ENCODE peak calls at places on chromosomes 6 and 20, in four cellular contexts. One of them, this sample, is unnamed.

GRCh38 chr6:28207244-28208179 is 17.6 kb upstream of the ZSCAN9 start:
- DNase-seq in sigmoid colon: no peak
- DNase-seq in naive thymus-derived CD4-positive, alpha-beta T cell: no peak
- DNase-seq in skeletal muscle cell: no peak
- DNase-seq in this sample: no peak

GRCh38 chr20:9514461-9515210 is at the start of gene LAMP5:
- DNase-seq in naive thymus-derived CD4-positive, alpha-beta T cell: no peak
- DNase-seq in skeletal muscle cell: no peak
- DNase-seq in sigmoid colon: no peak
- DNase-seq in this sample: no peak

GRCh38 chr20:9974324-9974723 is 60.5 kb upstream of the ANKEF1 start:
- DNase-seq in naive thymus-derived CD4-positive, alpha-beta T cell: no peak
- DNase-seq in sigmoid colon: no peak
- DNase-seq in skeletal muscle cell: no peak
- DNase-seq in this sample: no peak

GRCh38 chr20:57461726-57462125 is 63.2 kb downstream of the CTCFL start:
- DNase-seq in naive thymus-derived CD4-positive, alpha-beta T cell: no peak
- DNase-seq in skeletal muscle cell: no peak
- DNase-seq in sigmoid colon: no peak
- DNase-seq in this sample: no peak

GRCh38 chr6:25014806-25015560 is 79.2 kb upstream of the RIPOR2 start:
- DNase-seq in skeletal muscle cell: peak; percentile 53
- DNase-seq in naive thymus-derived CD4-positive, alpha-beta T cell: peak; percentile 92
- DNase-seq in sigmoid colon: peak; percentile 78
- DNase-seq in this sample: no peak

GRCh38 chr6:160221423-160221822 is 37.2 kb downstream of the SLC22A2 start:
- DNase-seq in skeletal muscle cell: no peak
- DNase-seq in sigmoid colon: no peak
- DNase-seq in naive thymus-derived CD4-positive, alpha-beta T cell: no peak
- DNase-seq in this sample: peak; percentile 27

GRCh38 chr6:139588734-139589418 is 214.4 kb upstream of the CITED2 start:
- DNase-seq in skeletal muscle cell: peak; percentile 83
- DNase-seq in naive thymus-derived CD4-positive, alpha-beta T cell: no peak
- DNase-seq in sigmoid colon: no peak
- DNase-seq in this sample: no peak

GRCh38 chr6:158312672-158313397 is 570 bp downstream of the TULP4 start:
- DNase-seq in sigmoid colon: no peak
- DNase-seq in naive thymus-derived CD4-positive, alpha-beta T cell: no peak
- DNase-seq in skeletal muscle cell: no peak
- DNase-seq in this sample: no peak

GRCh38 chr6:142331601-142332000 is 29.8 kb downstream of the ADGRG6 start:
- DNase-seq in naive thymus-derived CD4-positive, alpha-beta T cell: no peak
- DNase-seq in sigmoid colon: no peak
- DNase-seq in skeletal muscle cell: no peak
- DNase-seq in this sample: no peak

GRCh38 chr6:163965426-163966348 is 551.2 kb downstream of the QKI start:
- DNase-seq in naive thymus-derived CD4-positive, alpha-beta T cell: no peak
- DNase-seq in sigmoid colon: no peak
- DNase-seq in skeletal muscle cell: no peak
- DNase-seq in this sample: no peak

GRCh38 chr6:144588674-144589325 is 303.7 kb downstream of the UTRN start:
- DNase-seq in skeletal muscle cell: no peak
- DNase-seq in sigmoid colon: no peak
- DNase-seq in naive thymus-derived CD4-positive, alpha-beta T cell: no peak
- DNase-seq in this sample: no peak

GRCh38 chr6:144657691-144658090 is 372.6 kb downstream of the UTRN start:
- DNase-seq in naive thymus-derived CD4-positive, alpha-beta T cell: no peak
- DNase-seq in skeletal muscle cell: no peak
- DNase-seq in sigmoid colon: no peak
- DNase-seq in this sample: no peak

GRCh38 chr6:16805190-16805860 is 44.1 kb upstream of the ATXN1 start:
- DNase-seq in sigmoid colon: no peak
- DNase-seq in naive thymus-derived CD4-positive, alpha-beta T cell: no peak
- DNase-seq in skeletal muscle cell: no peak
- DNase-seq in this sample: no peak
- H3K4me3 ChIP-seq in sigmoid colon: no peak overlapping the region
- H3K4me3 ChIP-seq in naive thymus-derived CD4-positive, alpha-beta T cell: no peak overlapping the region
- H3K4me3 ChIP-seq in skeletal muscle cell: no peak overlapping the region
- H3K4me3 ChIP-seq in this sample: no peak overlapping the region

GRCh38 chr6:154909821-154910220 is 85.3 kb upstream of the TIAM2 start:
- DNase-seq in naive thymus-derived CD4-positive, alpha-beta T cell: no peak
- DNase-seq in skeletal muscle cell: peak; percentile 72
- DNase-seq in sigmoid colon: no peak
- DNase-seq in this sample: no peak
- H3K4me3 ChIP-seq in naive thymus-derived CD4-positive, alpha-beta T cell: no peak overlapping the region
- H3K4me3 ChIP-seq in skeletal muscle cell: no peak overlapping the region
- H3K4me3 ChIP-seq in sigmoid colon: no peak overlapping the region
- H3K4me3 ChIP-seq in this sample: no peak overlapping the region

GRCh38 chr6:4459981-4460380 is 316.2 kb upstream of the CDYL start:
- DNase-seq in skeletal muscle cell: peak; percentile 27
- DNase-seq in naive thymus-derived CD4-positive, alpha-beta T cell: no peak
- DNase-seq in sigmoid colon: no peak
- DNase-seq in this sample: no peak

GRCh38 chr6:4466260-4466659 is 309.9 kb upstream of the CDYL start:
- DNase-seq in skeletal muscle cell: no peak
- DNase-seq in sigmoid colon: no peak
- DNase-seq in naive thymus-derived CD4-positive, alpha-beta T cell: no peak
- DNase-seq in this sample: no peak

GRCh38 chr6:4459032-4459431 is 317.2 kb upstream of the CDYL start:
- DNase-seq in naive thymus-derived CD4-positive, alpha-beta T cell: no peak
- DNase-seq in skeletal muscle cell: peak; percentile 67
- DNase-seq in sigmoid colon: no peak
- DNase-seq in this sample: no peak

GRCh38 chr6:4464638-4465037 is 311.6 kb upstream of the CDYL start:
- DNase-seq in naive thymus-derived CD4-positive, alpha-beta T cell: no peak
- DNase-seq in skeletal muscle cell: no peak
- DNase-seq in sigmoid colon: no peak
- DNase-seq in this sample: no peak

GRCh38 chr6:4460595-4461475 is 315.4 kb upstream of the CDYL start:
- DNase-seq in naive thymus-derived CD4-positive, alpha-beta T cell: no peak
- DNase-seq in sigmoid colon: peak; percentile 96
- DNase-seq in skeletal muscle cell: peak; percentile 74
- DNase-seq in this sample: no peak
- H3K4me3 ChIP-seq in naive thymus-derived CD4-positive, alpha-beta T cell: no peak overlapping the region
- H3K4me3 ChIP-seq in sigmoid colon: no peak overlapping the region
- H3K4me3 ChIP-seq in skeletal muscle cell: no peak overlapping the region
- H3K4me3 ChIP-seq in this sample: no peak overlapping the region

GRCh38 chr20:41046716-41047115 is 18.1 kb downstream of the TOP1 start:
- DNase-seq in skeletal muscle cell: no peak
- DNase-seq in sigmoid colon: no peak
- DNase-seq in naive thymus-derived CD4-positive, alpha-beta T cell: no peak
- DNase-seq in this sample: no peak

GRCh38 chr20:41049451-41049850 is 20.8 kb downstream of the TOP1 start:
- DNase-seq in naive thymus-derived CD4-positive, alpha-beta T cell: no peak
- DNase-seq in sigmoid colon: no peak
- DNase-seq in skeletal muscle cell: no peak
- DNase-seq in this sample: no peak

GRCh38 chr20:41047279-41047974 is 18.8 kb downstream of the TOP1 start:
- DNase-seq in skeletal muscle cell: no peak
- DNase-seq in naive thymus-derived CD4-positive, alpha-beta T cell: no peak
- DNase-seq in sigmoid colon: no peak
- DNase-seq in this sample: no peak

GRCh38 chr20:41048475-41049242 is 20.0 kb downstream of the TOP1 start:
- DNase-seq in sigmoid colon: no peak
- DNase-seq in skeletal muscle cell: no peak
- DNase-seq in naive thymus-derived CD4-positive, alpha-beta T cell: peak; percentile 74
- DNase-seq in this sample: peak; percentile 78

DNA sequence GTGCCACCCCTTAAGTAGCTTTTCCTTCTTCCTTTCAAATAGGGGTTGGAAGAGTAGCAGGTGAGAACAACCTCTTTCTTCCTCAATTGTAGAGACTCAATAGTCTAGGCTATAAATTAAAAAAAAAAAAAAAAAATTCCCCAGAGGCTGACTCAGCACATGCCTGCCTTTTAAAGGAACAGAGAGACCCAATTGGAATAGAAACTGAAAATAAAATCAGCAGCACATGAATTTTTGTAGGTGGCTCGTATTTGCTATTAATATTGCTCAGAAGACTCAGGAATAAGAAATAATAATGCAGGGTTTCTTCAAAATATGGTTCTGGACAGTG is 19.3 kb downstream of the TOP1 start:
- DNase-seq in skeletal muscle cell: no peak
- DNase-seq in sigmoid colon: no peak
- DNase-seq in naive thymus-derived CD4-positive, alpha-beta T cell: peak; percentile 40
- DNase-seq in this sample: no peak
- H3K4me3 ChIP-seq in skeletal muscle cell: no peak overlapping the region
- H3K4me3 ChIP-seq in sigmoid colon: peak overlapping the region; percentile 20
- H3K4me3 ChIP-seq in naive thymus-derived CD4-positive, alpha-beta T cell: peak overlapping the region; percentile 46
- H3K4me3 ChIP-seq in this sample: no peak overlapping the region

GRCh38 chr6:110958332-110959192 is at the start of gene GTF3C6:
- DNase-seq in naive thymus-derived CD4-positive, alpha-beta T cell: peak; percentile 91
- DNase-seq in skeletal muscle cell: peak; percentile 77
- DNase-seq in sigmoid colon: peak; percentile 96
- DNase-seq in this sample: peak; percentile 90
- H3K4me3 ChIP-seq in naive thymus-derived CD4-positive, alpha-beta T cell: peak within 1 kb of the TSS; percentile 86
- H3K4me3 ChIP-seq in skeletal muscle cell: peak within 1 kb of the TSS; percentile 74
- H3K4me3 ChIP-seq in sigmoid colon: peak within 1 kb of the TSS; percentile 76
- H3K4me3 ChIP-seq in this sample: peak within 1 kb of the TSS; percentile 98

GRCh38 chr20:4173142-4173541 is 157.8 kb upstream of the RNF24 start:
- DNase-seq in skeletal muscle cell: no peak
- DNase-seq in sigmoid colon: no peak
- DNase-seq in naive thymus-derived CD4-positive, alpha-beta T cell: no peak
- DNase-seq in this sample: no peak

GRCh38 chr20:4170621-4171537 is 155.5 kb upstream of the RNF24 start:
- DNase-seq in naive thymus-derived CD4-positive, alpha-beta T cell: no peak
- DNase-seq in skeletal muscle cell: no peak
- DNase-seq in sigmoid colon: no peak
- DNase-seq in this sample: no peak

GRCh38 chr20:4174909-4175308 is 159.6 kb upstream of the RNF24 start:
- DNase-seq in skeletal muscle cell: no peak
- DNase-seq in naive thymus-derived CD4-positive, alpha-beta T cell: no peak
- DNase-seq in sigmoid colon: no peak
- DNase-seq in this sample: no peak

GRCh38 chr20:4169360-4170214 is 154.2 kb upstream of the RNF24 start:
- DNase-seq in naive thymus-derived CD4-positive, alpha-beta T cell: no peak
- DNase-seq in skeletal muscle cell: no peak
- DNase-seq in sigmoid colon: no peak
- DNase-seq in this sample: peak; percentile 23

DNA sequence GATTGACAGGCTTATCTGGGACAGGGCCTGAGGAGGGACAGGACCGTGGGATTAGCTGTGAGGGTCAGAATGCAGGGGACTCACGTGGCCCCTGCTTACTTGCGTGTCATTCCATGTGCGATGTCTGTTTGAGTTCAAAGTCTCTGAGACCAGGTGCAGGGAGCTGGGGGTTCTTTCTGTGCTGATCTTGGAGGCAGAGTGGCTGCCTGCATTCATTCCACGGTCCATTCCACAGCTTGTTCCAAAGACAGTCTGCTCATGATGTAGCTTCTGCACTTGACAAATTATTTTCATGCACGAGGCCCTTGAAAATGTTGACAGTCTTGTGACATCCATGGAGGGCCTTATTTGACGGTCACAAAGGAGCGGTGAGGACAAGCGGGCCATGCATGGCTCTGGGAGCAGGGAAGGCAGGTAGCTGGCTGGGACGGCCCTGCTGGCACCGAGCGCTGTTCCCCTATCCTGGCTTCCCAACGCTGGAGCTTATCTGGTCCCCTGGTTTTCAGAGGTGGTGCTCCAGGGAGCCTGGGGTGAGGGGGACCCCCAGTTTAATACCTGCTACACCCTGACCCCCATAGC is 156.3 kb upstream of the RNF24 start:
- DNase-seq in skeletal muscle cell: no peak
- DNase-seq in naive thymus-derived CD4-positive, alpha-beta T cell: no peak
- DNase-seq in sigmoid colon: no peak
- DNase-seq in this sample: no peak
- H3K4me3 ChIP-seq in skeletal muscle cell: peak overlapping the region; percentile 47
- H3K4me3 ChIP-seq in naive thymus-derived CD4-positive, alpha-beta T cell: peak overlapping the region; percentile 79
- H3K4me3 ChIP-seq in sigmoid colon: peak overlapping the region; percentile 55
- H3K4me3 ChIP-seq in this sample: peak overlapping the region; percentile 59

GRCh38 chr6:148414836-148415235 is 72.2 kb downstream of the SASH1 start:
- DNase-seq in skeletal muscle cell: peak; percentile 40
- DNase-seq in naive thymus-derived CD4-positive, alpha-beta T cell: no peak
- DNase-seq in sigmoid colon: no peak
- DNase-seq in this sample: no peak
- H3K4me3 ChIP-seq in skeletal muscle cell: no peak overlapping the region
- H3K4me3 ChIP-seq in naive thymus-derived CD4-positive, alpha-beta T cell: no peak overlapping the region
- H3K4me3 ChIP-seq in sigmoid colon: no peak overlapping the region
- H3K4me3 ChIP-seq in this sample: no peak overlapping the region

GRCh38 chr6:148367418-148368024 is 24.9 kb downstream of the SASH1 start:
- DNase-seq in skeletal muscle cell: peak; percentile 62
- DNase-seq in naive thymus-derived CD4-positive, alpha-beta T cell: no peak
- DNase-seq in sigmoid colon: peak; percentile 76
- DNase-seq in this sample: no peak

GRCh38 chr6:148365037-148365436 is 22.4 kb downstream of the SASH1 start:
- DNase-seq in skeletal muscle cell: no peak
- DNase-seq in sigmoid colon: no peak
- DNase-seq in naive thymus-derived CD4-positive, alpha-beta T cell: no peak
- DNase-seq in this sample: no peak

GRCh38 chr6:148370171-148370570 is 27.5 kb downstream of the SASH1 start:
- DNase-seq in naive thymus-derived CD4-positive, alpha-beta T cell: no peak
- DNase-seq in skeletal muscle cell: no peak
- DNase-seq in sigmoid colon: no peak
- DNase-seq in this sample: no peak

GRCh38 chr6:148359228-148359627 is 16.6 kb downstream of the SASH1 start:
- DNase-seq in naive thymus-derived CD4-positive, alpha-beta T cell: no peak
- DNase-seq in sigmoid colon: no peak
- DNase-seq in skeletal muscle cell: no peak
- DNase-seq in this sample: no peak

DNA sequence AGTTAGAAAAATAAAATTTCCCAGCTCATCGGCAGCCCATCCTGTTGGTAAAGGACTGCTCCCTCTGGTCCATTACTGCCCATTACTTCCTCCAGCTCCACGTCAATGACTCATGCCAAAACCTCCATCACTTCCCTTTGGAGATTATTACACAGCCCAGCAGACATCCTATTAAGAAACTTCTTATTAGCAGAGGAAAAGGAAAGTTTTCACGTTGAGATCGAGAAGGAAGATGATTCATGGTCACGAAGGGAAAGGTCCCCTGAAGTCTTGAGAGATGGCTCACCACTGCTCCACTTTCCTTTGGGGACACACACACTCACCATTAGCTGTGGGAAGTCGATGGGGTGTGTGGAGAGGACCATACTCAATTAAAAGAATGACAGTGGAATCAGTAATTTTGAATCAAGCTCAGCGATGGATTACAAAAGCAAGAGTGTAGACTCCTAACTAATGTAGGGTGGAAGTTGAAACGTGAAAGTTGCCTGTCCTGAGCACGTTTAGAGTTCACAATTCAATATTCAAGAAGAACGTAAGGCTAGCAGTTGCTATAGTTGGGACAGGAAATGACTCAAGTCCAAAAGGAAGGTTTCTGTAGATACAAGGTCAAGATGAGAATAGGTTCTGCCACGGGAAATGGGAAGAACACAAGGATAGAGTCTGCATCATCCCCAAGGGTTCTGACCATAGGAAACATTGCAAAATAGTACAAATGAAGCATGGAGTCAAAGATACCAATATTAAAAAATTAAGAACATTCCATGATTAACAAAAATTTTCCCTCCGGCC is 21.6 kb downstream of the SASH1 start:
- DNase-seq in sigmoid colon: no peak
- DNase-seq in skeletal muscle cell: peak; percentile 76
- DNase-seq in naive thymus-derived CD4-positive, alpha-beta T cell: no peak
- DNase-seq in this sample: no peak
- H3K4me3 ChIP-seq in sigmoid colon: no peak overlapping the region
- H3K4me3 ChIP-seq in skeletal muscle cell: peak overlapping the region; percentile 2
- H3K4me3 ChIP-seq in naive thymus-derived CD4-positive, alpha-beta T cell: no peak overlapping the region
- H3K4me3 ChIP-seq in this sample: no peak overlapping the region